ENCODE peak calls at places on chromosomes 5 and 9, in five cellular contexts. B, X, E, C and Y are unnamed samples.

GRCh38 chr5:99037668-99038067 is 108.9 kb upstream of the CHD1 start:
- DNase-seq in C (peak; percentile 87), B (no peak), E (no peak), X (peak; percentile 58), Y (no peak)

GRCh38 chr5:79806741-79807140 is 117.1 kb downstream of the CMYA5 start:
- DNase-seq in X (no peak), E (no peak), C (no peak), B (no peak), Y (no peak)

GRCh38 chr5:126031989-126032716 is 391.1 kb upstream of the GRAMD2B start:
- DNase-seq in B (peak; percentile 39), E (no peak), C (no peak), X (no peak), Y (no peak)

GRCh38 chr9:69357030-69357853 is 32.2 kb downstream of the ENTREP1 start:
- DNase-seq in X (no peak), B (no peak), C (no peak), E (no peak), Y (no peak)

GRCh38 chr5:169003721-169004481 is 297.0 kb downstream of the SLIT3 start:
- DNase-seq in X (peak; percentile 74), E (no peak), C (no peak), B (peak; percentile 83), Y (no peak)

GRCh38 chr9:131012023-131012334 is 3.0 kb downstream of the LAMC3 start:
- DNase-seq in B (no peak), C (no peak), X (peak; percentile 81), E (no peak), Y (no peak)

GRCh38 chr5:107359033-107359915 is 311.5 kb downstream of the EFNA5 start:
- DNase-seq in E (peak; percentile 29), B (no peak), C (no peak), X (no peak), Y (no peak)

GRCh38 chr5:157821822-157822622 is 36.9 kb downstream of the CLINT1 start:
- DNase-seq in E (no peak), X (no peak), C (no peak), B (no peak), Y (no peak)

GRCh38 chr5:76679231-76679630 is 36.7 kb upstream of the F2R start:
- DNase-seq in B (no peak), E (no peak), C (no peak), X (no peak), Y (no peak)

GRCh38 chr9:33192493-33193245 is 25.5 kb upstream of the B4GALT1 start:
- DNase-seq in B (no peak), E (peak; percentile 31), X (no peak), C (no peak), Y (no peak)

GRCh38 chr9:137672907-137673791 is 54.3 kb downstream of the EHMT1 start:
- DNase-seq in X (peak; percentile 71), E (peak; percentile 95), B (peak; percentile 56), C (peak; percentile 70), Y (no peak)

GRCh38 chr5:135328128-135328687 is 70.8 kb downstream of the MACROH2A1 start:
- DNase-seq in C (no peak), B (no peak), X (no peak), E (no peak), Y (no peak)

GRCh38 chr5:134223406-134224251 is 2.2 kb downstream of the PPP2CA start:
- DNase-seq in E (no peak), B (no peak), X (no peak), C (no peak), Y (no peak)

GRCh38 chr5:65874241-65874640 is 52.1 kb upstream of the ERBIN start:
- DNase-seq in X (no peak), B (no peak), E (no peak), C (no peak), Y (no peak)

GRCh38 chr5:39780341-39780740 is 355.6 kb upstream of the DAB2 start:
- DNase-seq in E (no peak), B (no peak), X (peak; percentile 67), C (no peak), Y (no peak)

GRCh38 chr9:89386797-89387196 is 68.5 kb downstream of the SECISBP2 start:
- DNase-seq in B (no peak), E (no peak), X (no peak), C (no peak), Y (no peak)

GRCh38 chr9:112166176-112167140 is 8.6 kb downstream of the SUSD1 start:
- DNase-seq in B (no peak), X (peak; percentile 50), C (no peak), E (no peak), Y (no peak)

GRCh38 chr9:98191615-98192502 is 578 bp downstream of the CORO2A start:
- DNase-seq in X (peak; percentile 84), E (peak; percentile 26), C (no peak), B (peak; percentile 61), Y (peak; percentile 61)

GRCh38 chr5:53091304-53091703 is 18.3 kb downstream of the MOCS2 start:
- DNase-seq in C (no peak), X (no peak), B (no peak), E (no peak), Y (no peak)

GRCh38 chr5:159503236-159503635 is 172.9 kb upstream of the IL12B start:
- DNase-seq in B (no peak), C (no peak), X (no peak), E (no peak), Y (no peak)

GRCh38 chr5:147578228-147579024 is 68.6 kb upstream of the DPYSL3 start:
- DNase-seq in X (peak; percentile 56), B (peak; percentile 29), E (peak; percentile 19), C (peak; percentile 41), Y (no peak)

GRCh38 chr9:71552480-71552879 is 215.8 kb downstream of the CEMIP2 start:
- DNase-seq in X (peak; percentile 86), E (no peak), B (no peak), C (no peak), Y (peak; percentile 25)

GRCh38 chr5:10760033-10760975 is 730 bp downstream of the DAP start:
- DNase-seq in C (peak; percentile 61), E (peak; percentile 69), X (peak; percentile 84), B (peak; percentile 56), Y (peak; percentile 55)

GRCh38 chr9:81035171-81035570 is 654.2 kb downstream of the TLE1 start:
- DNase-seq in B (peak; percentile 50), X (no peak), E (no peak), C (no peak), Y (no peak)

GRCh38 chr5:151034422-151035379 is 14.3 kb downstream of the GPX3 start:
- DNase-seq in B (no peak), E (no peak), C (no peak), X (no peak), Y (no peak)

GRCh38 chr5:16727937-16728336 is 111.1 kb upstream of the RETREG1 start:
- DNase-seq in E (no peak), B (no peak), X (no peak), C (no peak), Y (peak; percentile 20)

GRCh38 chr5:37638897-37639296 is 200.9 kb downstream of the GDNF start:
- DNase-seq in C (no peak), B (no peak), E (no peak), X (no peak), Y (no peak)

GRCh38 chr9:110583237-110583636 is 3.7 kb upstream of the SVEP1 start:
- DNase-seq in E (no peak), B (no peak), C (no peak), X (no peak), Y (no peak)

GRCh38 chr5:157450024-157450423 is 10.0 kb upstream of the NIPAL4 start:
- DNase-seq in E (no peak), B (no peak), X (no peak), C (no peak), Y (no peak)

GRCh38 chr5:132493241-132493640 is 2.7 kb upstream of the IRF1 start:
- DNase-seq in B (no peak), C (no peak), E (no peak), X (peak; percentile 25), Y (no peak)

DNA sequence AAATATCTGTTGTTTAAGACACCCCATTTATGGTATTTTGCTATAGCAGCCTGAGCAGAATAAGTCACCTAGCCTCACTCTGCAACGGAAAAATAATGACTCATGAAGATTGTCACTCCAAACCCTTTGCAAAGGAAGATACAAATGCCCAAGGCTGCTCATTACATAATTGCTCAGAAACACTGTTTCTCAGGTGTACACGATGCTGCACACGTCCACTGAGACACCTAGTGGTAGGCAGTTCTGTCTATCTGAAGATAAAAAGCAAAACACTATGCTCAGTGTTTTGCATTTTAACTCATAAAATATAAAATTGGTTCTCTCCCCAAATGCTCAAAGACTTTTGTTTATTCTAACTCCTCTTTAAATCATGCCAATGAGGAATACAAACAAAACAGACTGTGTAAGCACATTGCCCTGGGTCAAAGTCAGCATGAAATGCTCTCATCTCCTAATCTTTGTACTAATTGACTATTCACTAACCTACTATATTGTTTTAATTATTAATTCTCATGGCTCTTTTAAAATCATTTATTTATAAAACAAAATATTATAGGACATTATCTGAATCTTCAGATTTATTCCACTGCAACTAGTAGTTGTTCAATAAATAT is 7.7 kb upstream of the TSLP start:
- DNase-seq in B (no peak), E (peak; percentile 33), C (peak; percentile 45), X (no peak), Y (no peak)
- TF ChIP-seq CTCF in B (peak; percentile 60), E (peak; percentile 78), C (peak; percentile 52), X (peak; percentile 39), Y (no peak)

GRCh38 chr5:177336112-177336511 is 15.4 kb downstream of the LMAN2 start:
- DNase-seq in C (no peak), E (peak; percentile 63), B (peak; percentile 80), X (no peak), Y (no peak)
- TF ChIP-seq CTCF in C (peak; percentile 41), E (peak; percentile 78), B (peak; percentile 75), X (peak; percentile 61), Y (no peak)

GRCh38 chr9:16039988-16040761 is 487.3 kb downstream of the CCDC171 start:
- DNase-seq in E (no peak), X (peak; percentile 90), B (peak; percentile 23), C (no peak), Y (no peak)

GRCh38 chr9:16033921-16034320 is 481.1 kb downstream of the CCDC171 start:
- DNase-seq in C (no peak), E (no peak), X (no peak), B (no peak), Y (no peak)

GRCh38 chr9:16044116-16044881 is 491.5 kb downstream of the CCDC171 start:
- DNase-seq in E (no peak), X (peak; percentile 11), B (no peak), C (no peak), Y (no peak)

DNA sequence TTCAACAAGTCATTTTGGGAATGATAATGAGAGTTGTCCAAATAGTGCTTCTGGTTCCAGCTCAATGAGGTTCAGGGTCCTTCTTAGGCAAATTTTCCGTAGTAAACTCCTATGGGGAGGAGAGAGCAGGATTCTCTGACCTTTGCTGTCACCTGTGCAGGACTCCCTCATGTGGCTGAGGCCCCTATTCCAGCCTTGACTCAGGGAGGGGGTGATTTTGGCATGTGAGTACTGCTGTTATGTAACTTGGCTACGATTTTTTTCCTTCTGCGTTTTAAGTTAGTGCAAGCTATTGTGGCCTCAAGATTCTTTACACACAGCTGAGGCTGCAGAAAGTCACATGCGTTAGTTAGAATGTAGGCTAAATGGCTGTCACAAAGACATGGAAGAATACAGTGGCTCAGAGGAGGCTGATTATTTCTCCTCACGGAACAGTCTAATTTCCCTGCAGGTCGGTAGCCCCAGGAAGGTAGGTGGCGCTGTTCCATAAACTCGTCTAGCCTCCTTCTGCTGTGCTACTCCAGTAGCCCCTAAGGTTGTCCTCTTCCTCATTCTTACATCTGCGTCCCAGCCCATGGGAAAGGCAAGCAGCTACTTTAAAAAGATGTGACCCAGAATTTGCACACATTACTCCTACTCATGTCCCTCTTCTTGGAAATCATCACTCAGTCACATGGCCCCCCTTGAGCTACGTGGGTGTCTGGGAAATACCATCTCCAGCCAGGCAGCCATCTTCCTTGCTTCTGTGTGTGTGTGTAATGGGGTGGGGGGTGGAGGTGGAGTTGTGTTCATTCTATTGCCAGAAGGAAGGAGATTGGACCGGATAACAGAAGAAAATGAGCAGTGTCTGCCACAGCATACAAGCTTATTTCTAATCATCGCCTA is 486.5 kb downstream of the CCDC171 start:
- DNase-seq in E (peak; percentile 17), B (peak; percentile 51), C (no peak), X (peak; percentile 56), Y (peak; percentile 76)
- TF ChIP-seq CTCF in E (peak; percentile 63), B (peak; percentile 55), C (no peak), X (peak; percentile 63), Y (peak; percentile 55)

GRCh38 chr5:73958037-73958436 is 332.0 kb downstream of the ARHGEF28 start:
- DNase-seq in C (no peak), X (no peak), B (no peak), E (no peak), Y (no peak)
- TF ChIP-seq CTCF in C (no peak), X (no peak), B (no peak), E (no peak), Y (no peak)